ENCODE peak calls at places on chromosome 9, in four cellular contexts. T, F, P and U are unnamed samples.

GRCh38 chr9:114283551-114284111 is 39.3 kb upstream of the ORM1 start:
- DNase-seq in T (no peak), F (no peak), P (no peak), U (no peak)

GRCh38 chr9:89529243-89530030 is 31.5 kb upstream of the SEMA4D start:
- DNase-seq in P (no peak), F (no peak), T (no peak), U (no peak)

GRCh38 chr9:112248722-112249121 is 73.6 kb upstream of the SUSD1 start:
- DNase-seq in F (no peak), T (no peak), P (no peak), U (no peak)

GRCh38 chr9:93496285-93496684 is 42.9 kb upstream of the FAM120AOS start:
- DNase-seq in F (no peak), P (no peak), T (no peak), U (no peak)

GRCh38 chr9:3528466-3528865 is 2.7 kb upstream of the RFX3 start:
- DNase-seq in F (no peak), P (peak), T (peak), U (no peak)

GRCh38 chr9:125850763-125851162 is 103.6 kb downstream of the PBX3 start:
- DNase-seq in P (no peak), F (no peak), T (no peak), U (no peak)

GRCh38 chr9:27870404-27870803 is 297.1 kb upstream of the C9orf72 start:
- DNase-seq in F (no peak), P (no peak), T (no peak), U (no peak)

GRCh38 chr9:129763235-129763917 is 10.5 kb upstream of the PTGES start:
- DNase-seq in P (no peak), T (no peak), F (no peak), U (no peak)

GRCh38 chr9:136820947-136821332 is 13.2 kb downstream of the RABL6 start:
- DNase-seq in F (no peak), T (no peak), P (no peak), U (no peak)

GRCh38 chr9:89418882-89419641 is 78.9 kb downstream of the SEMA4D start:
- DNase-seq in F (no peak), T (no peak), P (no peak), U (no peak)

GRCh38 chr9:99013550-99013949 is 69.8 kb downstream of the COL15A1 start:
- DNase-seq in P (no peak), T (no peak), F (no peak), U (no peak)

GRCh38 chr9:129459550-129460322 is 161.2 kb downstream of the C9orf50 start:
- DNase-seq in P (no peak), F (peak), T (no peak), U (no peak)

GRCh38 chr9:129989740-129990139 is 53.2 kb downstream of the FNBP1 start:
- DNase-seq in F (no peak), T (no peak), P (no peak), U (no peak)

GRCh38 chr9:6873862-6874261 is 116.1 kb downstream of the KDM4C start:
- DNase-seq in T (no peak), P (no peak), F (no peak), U (no peak)

GRCh38 chr9:112002131-112002846 is 105.7 kb downstream of the UGCG start:
- DNase-seq in T (no peak), P (no peak), F (no peak), U (no peak)

GRCh38 chr9:106753155-106753671 is 109.8 kb upstream of the ZNF462 start:
- DNase-seq in F (no peak), T (no peak), P (peak), U (no peak)
- TF ChIP-seq NRF1 in F (no peak), T (no peak), P (no peak), U (no peak)

GRCh38 chr9:81289622-81290021 is 399.7 kb downstream of the TLE1 start:
- DNase-seq in P (no peak), F (no peak), T (no peak), U (no peak)

GRCh38 chr9:81292056-81292805 is 397.1 kb downstream of the TLE1 start:
- DNase-seq in T (no peak), F (no peak), P (no peak), U (no peak)

GRCh38 chr9:81293651-81294050 is 395.7 kb downstream of the TLE1 start:
- DNase-seq in F (no peak), T (no peak), P (no peak), U (no peak)
- TF ChIP-seq POLR2AphosphoS5 in F (no peak), T (no peak), P (no peak), U (no peak)

DNA sequence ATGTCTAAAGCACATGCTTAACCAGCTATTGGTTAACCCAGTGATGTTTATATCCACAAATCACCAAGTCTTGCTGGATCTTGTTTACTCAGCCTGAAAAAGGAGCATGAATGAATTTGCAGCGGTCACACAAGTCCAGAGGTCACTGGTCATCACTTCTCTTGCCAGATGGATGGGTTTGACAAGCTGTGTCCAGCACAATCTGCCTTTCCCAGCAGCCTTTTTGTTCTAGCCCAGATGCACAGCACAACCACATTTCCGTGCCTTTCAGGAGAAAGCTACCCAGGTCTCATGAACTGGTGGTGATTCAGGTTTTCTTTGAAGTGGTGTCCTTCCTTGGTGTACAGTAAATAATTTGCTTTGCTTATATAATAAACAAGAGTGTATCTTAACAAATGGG is 32.1 kb downstream of the TMEM252 start:
- DNase-seq in T (peak), F (no peak), P (no peak), U (no peak)
- TF ChIP-seq SIN3A in T (no peak), F (no peak), P (no peak), U (no peak)

DNA sequence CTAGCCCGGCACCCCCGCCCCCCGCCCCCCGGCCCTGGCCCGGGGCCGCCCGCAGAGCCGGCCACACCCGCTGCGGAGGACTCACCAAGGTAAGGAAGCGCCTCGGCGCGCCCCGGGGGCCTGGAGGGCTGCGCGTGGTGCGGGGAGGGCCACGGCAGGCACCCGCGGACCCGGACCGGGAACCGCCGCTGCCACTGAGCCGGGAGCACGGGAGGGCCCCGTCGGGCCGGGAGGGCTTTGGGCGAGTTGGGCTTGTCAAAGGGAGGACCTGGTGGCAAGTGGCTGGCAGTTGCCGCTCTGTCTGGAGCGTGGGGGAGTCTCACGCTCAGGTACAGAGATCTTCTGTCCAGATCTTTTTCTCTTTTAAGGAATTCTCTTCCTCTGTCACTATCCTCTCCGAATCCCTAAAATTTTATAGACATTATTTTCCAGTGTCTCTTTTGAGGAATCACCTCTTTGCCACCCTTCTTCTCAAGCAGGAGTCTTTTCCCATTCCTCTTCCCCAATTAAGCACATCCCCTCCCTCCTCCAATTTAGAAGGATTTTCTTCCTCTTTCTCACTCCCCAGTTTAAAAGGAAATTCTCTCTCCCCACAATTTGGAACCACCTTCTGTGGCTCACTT is 11.3 kb upstream of the LHX2 start:
- DNase-seq in P (no peak), T (no peak), F (peak), U (no peak)
- TF ChIP-seq NRF1 in P (no peak), T (no peak), F (no peak), U (no peak)

DNA sequence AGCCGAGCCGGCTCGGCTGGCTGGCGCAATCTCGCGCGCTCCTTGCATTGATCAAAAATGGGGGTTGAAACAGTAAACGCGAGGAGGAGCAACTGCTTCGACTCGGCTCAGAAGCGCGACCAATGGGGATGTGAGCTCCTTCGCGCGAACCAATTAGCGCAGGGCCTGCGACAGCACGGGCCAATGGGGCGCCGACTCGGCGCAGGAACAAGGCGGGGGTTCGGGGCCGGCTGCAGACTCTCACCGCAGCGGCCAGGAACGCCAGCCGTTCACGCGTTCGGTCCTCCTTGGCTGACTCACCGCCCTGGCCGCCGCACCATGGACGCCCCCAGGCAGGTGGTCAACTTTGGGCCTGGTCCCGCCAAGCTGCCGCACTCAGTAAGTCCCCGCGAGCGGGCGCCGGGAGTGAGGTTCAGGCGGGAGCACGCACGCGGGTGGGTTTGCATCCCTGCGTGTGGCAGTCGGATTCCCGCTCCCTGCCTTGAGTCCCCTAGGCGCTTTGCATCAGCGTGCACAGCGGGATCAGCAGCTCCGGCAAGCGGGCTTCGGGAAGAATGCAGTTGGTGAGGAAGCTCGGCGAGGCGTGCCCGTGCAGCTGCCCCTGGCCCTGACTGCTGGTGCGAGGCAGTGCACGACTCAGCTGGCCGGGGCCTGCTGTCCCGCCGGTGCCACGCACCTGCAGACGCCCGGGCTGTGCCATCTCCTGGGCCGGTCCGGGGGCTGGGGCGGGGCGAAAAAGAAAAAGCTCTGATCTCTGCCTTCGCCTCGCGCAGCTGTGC is at the start of gene PSAT1:
- DNase-seq in F (peak), T (peak), P (peak), U (peak)
- TF ChIP-seq POLR2AphosphoS5 in F (peak), T (no peak), P (peak), U (peak)